ENCODE peak calls at places on chromosomes 11 and 22, in four cellular contexts. One of them, this sample, is unnamed.

GRCh38 chr11:75233688-75234295 is 6.8 kb upstream of the TPBGL start:
- DNase-seq in GF-D8: peak
- DNase-seq in GM10248: no peak
- DNase-seq in breast epithelium: no peak
- DNase-seq in this sample: peak

GRCh38 chr11:64745219-64745522 is 1.2 kb upstream of the RASGRP2 start:
- DNase-seq in GF-D8: peak
- DNase-seq in GM10248: peak
- DNase-seq in breast epithelium: no peak
- DNase-seq in this sample: no peak

GRCh38 chr11:10454902-10455631 is at the start of gene AMPD3:
- DNase-seq in GF-D8: no peak
- DNase-seq in GM10248: peak
- DNase-seq in breast epithelium: no peak
- DNase-seq in this sample: peak

GRCh38 chr11:95132956-95133355 is 43.3 kb downstream of the ENDOD1 start:
- DNase-seq in GF-D8: no peak
- DNase-seq in GM10248: no peak
- DNase-seq in breast epithelium: no peak
- DNase-seq in this sample: no peak

GRCh38 chr11:65207918-65208784 is 26.4 kb downstream of the CAPN1 start:
- DNase-seq in GF-D8: no peak
- DNase-seq in GM10248: no peak
- DNase-seq in breast epithelium: no peak
- DNase-seq in this sample: no peak

GRCh38 chr22:46791201-46791731 is 28.8 kb downstream of the TBC1D22A start:
- DNase-seq in GF-D8: no peak
- DNase-seq in GM10248: no peak
- DNase-seq in breast epithelium: no peak
- DNase-seq in this sample: peak

GRCh38 chr11:20876738-20877137 is 207.4 kb downstream of the NELL1 start:
- DNase-seq in GF-D8: no peak
- DNase-seq in GM10248: no peak
- DNase-seq in breast epithelium: no peak
- DNase-seq in this sample: no peak

GRCh38 chr22:28142361-28142801 is 223.3 kb upstream of the PITPNB start:
- DNase-seq in GF-D8: no peak
- DNase-seq in GM10248: no peak
- DNase-seq in breast epithelium: no peak
- DNase-seq in this sample: peak

GRCh38 chr22:41240377-41241132 is at the start of gene CHADL:
- DNase-seq in GF-D8: no peak
- DNase-seq in GM10248: no peak
- DNase-seq in breast epithelium: no peak
- DNase-seq in this sample: peak

GRCh38 chr11:113684558-113684957 is 21.6 kb downstream of the TMPRSS5 start:
- DNase-seq in GF-D8: no peak
- DNase-seq in GM10248: no peak
- DNase-seq in breast epithelium: no peak
- DNase-seq in this sample: no peak

GRCh38 chr11:132604446-132604845 is 927.9 kb downstream of the OPCML start:
- DNase-seq in GF-D8: no peak
- DNase-seq in GM10248: no peak
- DNase-seq in breast epithelium: no peak
- DNase-seq in this sample: no peak

GRCh38 chr22:45318558-45319318 is 9.0 kb downstream of the FAM118A start:
- DNase-seq in GF-D8: no peak
- DNase-seq in GM10248: peak
- DNase-seq in breast epithelium: no peak
- DNase-seq in this sample: no peak

GRCh38 chr22:42473484-42474193 is 41.4 kb upstream of the NFAM1 start:
- DNase-seq in GF-D8: no peak
- DNase-seq in GM10248: peak
- DNase-seq in breast epithelium: no peak
- DNase-seq in this sample: peak

GRCh38 chr11:65132988-65133700 is 1.2 kb downstream of the SYVN1 start:
- DNase-seq in GF-D8: no peak
- DNase-seq in GM10248: peak
- DNase-seq in breast epithelium: peak
- DNase-seq in this sample: no peak

GRCh38 chr11:34680918-34681554 is 60.1 kb downstream of the EHF start:
- DNase-seq in GF-D8: no peak
- DNase-seq in GM10248: no peak
- DNase-seq in breast epithelium: no peak
- DNase-seq in this sample: no peak

This sample was measured in Ammon's horn.